ENCODE peak calls at places on chromosomes 11 and 22, in seven cellular contexts. P is K562; R is right cardiac atrium; F is CD8-positive, alpha-beta memory T cell; C is heart right ventricle; A is CD4-positive, alpha-beta memory T cell; U is fibroblast of lung. S is an unnamed sample.

GRCh38 chr11:110908401-110909106 is 196.3 kb upstream of the ARHGAP20 start:
- DNase-seq in P (no peak), R (no peak), F (no peak), C (no peak), A (peak), U (peak), S (no peak)

GRCh38 chr11:65353900-65354264 is 669 bp upstream of the TIGD3 start:
- DNase-seq in P (no peak), R (no peak), F (no peak), C (no peak), A (no peak), U (no peak), S (no peak)

GRCh38 chr22:19064354-19065054 is 57.7 kb downstream of the DGCR2 start:
- DNase-seq in P (no peak), R (no peak), F (no peak), C (no peak), A (no peak), U (no peak), S (peak)

GRCh38 chr11:10454506-10454901 is 560 bp upstream of the AMPD3 start:
- DNase-seq in P (no peak), R (no peak), F (no peak), C (no peak), A (no peak), U (peak), S (no peak)

GRCh38 chr11:130979386-130979972 is 63.2 kb upstream of the SNX19 start:
- DNase-seq in P (peak), R (no peak), F (no peak), C (no peak), A (no peak), U (peak), S (peak)

GRCh38 chr11:121514998-121515671 is 62.4 kb upstream of the SORL1-AS1 start:
- DNase-seq in P (no peak), R (no peak), F (no peak), C (no peak), A (no peak), U (no peak), S (no peak)

GRCh38 chr22:47597041-47597440 is 834.6 kb downstream of the TBC1D22A start:
- DNase-seq in P (no peak), R (no peak), F (no peak), C (no peak), A (no peak), U (no peak), S (no peak)

GRCh38 chr11:64164392-64165312 is 1.3 kb downstream of the MACROD1 start:
- DNase-seq in P (no peak), R (no peak), F (no peak), C (no peak), A (no peak), U (no peak), S (peak)

GRCh38 chr11:59184876-59185275 is 12.9 kb downstream of the DTX4 start:
- DNase-seq in P (no peak), R (no peak), F (no peak), C (no peak), A (no peak), U (no peak), S (no peak)

GRCh38 chr11:108588287-108588686 is 5.3 kb downstream of the EXPH5 start:
- DNase-seq in P (no peak), R (no peak), F (no peak), C (no peak), A (no peak), U (no peak), S (no peak)

GRCh38 chr11:34243620-34244493 is 114.0 kb downstream of the ABTB2 start:
- DNase-seq in P (peak), R (no peak), F (no peak), C (no peak), A (no peak), U (peak), S (peak)

GRCh38 chr11:125932301-125932700 is 13.5 kb upstream of the VSIG10L2 start:
- DNase-seq in P (no peak), R (no peak), F (no peak), C (no peak), A (no peak), U (no peak), S (no peak)

GRCh38 chr11:122178795-122179194 is 62.8 kb upstream of the BLID start:
- DNase-seq in P (no peak), R (no peak), F (no peak), C (no peak), A (no peak), U (no peak), S (no peak)

GRCh38 chr11:87859583-87859982 is 315.7 kb downstream of the RAB38 start:
- DNase-seq in P (no peak), R (no peak), F (no peak), C (no peak), A (no peak), U (no peak), S (no peak)

GRCh38 chr11:133504906-133505305 is 27.4 kb downstream of the OPCML start:
- DNase-seq in P (no peak), R (no peak), F (no peak), C (no peak), A (no peak), U (no peak), S (no peak)

GRCh38 chr22:46845281-46846153 is 83.1 kb downstream of the TBC1D22A start:
- DNase-seq in P (no peak), R (no peak), F (no peak), C (no peak), A (no peak), U (peak), S (peak)

GRCh38 chr22:39360674-39361413 is 11.1 kb downstream of the SYNGR1 start:
- DNase-seq in P (no peak), R (no peak), F (no peak), C (no peak), A (no peak), U (no peak), S (peak)

GRCh38 chr11:47981667-47982404 is 1.5 kb downstream of the PTPRJ start:
- DNase-seq in P (no peak), R (peak), F (no peak), C (no peak), A (no peak), U (no peak), S (peak)

GRCh38 chr11:12075822-12076821 is 34.3 kb upstream of the MICAL2 start:
- DNase-seq in P (no peak), R (no peak), F (no peak), C (no peak), A (no peak), U (peak), S (peak)

GRCh38 chr11:69876013-69876412 is 56.8 kb upstream of the FGF3 start:
- DNase-seq in P (no peak), R (no peak), F (no peak), C (no peak), A (no peak), U (no peak), S (no peak)

GRCh38 chr11:14342906-14343305 is 16.1 kb downstream of the RRAS2 start:
- DNase-seq in P (no peak), R (no peak), F (no peak), C (no peak), A (no peak), U (peak), S (no peak)

GRCh38 chr22:35380537-35381423 is at the start of gene HMOX1:
- DNase-seq in P (no peak), R (peak), F (peak), C (peak), A (no peak), U (peak), S (peak)

GRCh38 chr11:60625262-60625661 is 74.2 kb upstream of the MS4A8 start:
- DNase-seq in P (no peak), R (no peak), F (no peak), C (no peak), A (no peak), U (peak), S (no peak)

GRCh38 chr11:32039149-32039548 is 51.7 kb upstream of the RCN1 start:
- DNase-seq in P (no peak), R (no peak), F (no peak), C (no peak), A (no peak), U (no peak), S (no peak)

GRCh38 chr11:123308077-123308476 is 113.0 kb upstream of the CLMP start:
- DNase-seq in P (no peak), R (no peak), F (no peak), C (peak), A (no peak), U (peak), S (peak)

GRCh38 chr22:32080904-32081303 is 37.8 kb downstream of the SLC5A1 start:
- DNase-seq in P (peak), R (no peak), F (no peak), C (no peak), A (peak), U (peak), S (peak)

GRCh38 chr11:33703234-33703633 is 2.6 kb upstream of the C11orf91 start:
- DNase-seq in P (no peak), R (no peak), F (no peak), C (no peak), A (no peak), U (no peak), S (no peak)

GRCh38 chr11:96073536-96073935 is 149.6 kb upstream of the MTMR2 start:
- DNase-seq in P (no peak), R (no peak), F (no peak), C (no peak), A (no peak), U (no peak), S (no peak)

GRCh38 chr11:126195119-126195518 is 16.3 kb downstream of the RPUSD4 start:
- DNase-seq in P (no peak), R (no peak), F (no peak), C (no peak), A (no peak), U (no peak), S (no peak)

GRCh38 chr11:16881074-16881709 is 133.0 kb downstream of the PLEKHA7 start:
- DNase-seq in P (peak), R (peak), F (no peak), C (peak), A (no peak), U (peak), S (peak)

GRCh38 chr11:35404397-35404775 is 15.0 kb downstream of the SLC1A2 start:
- DNase-seq in P (peak), R (peak), F (no peak), C (no peak), A (no peak), U (peak), S (no peak)

GRCh38 chr11:30585892-30586250 is 282 bp downstream of the MPPED2 start:
- DNase-seq in P (no peak), R (peak), F (no peak), C (peak), A (no peak), U (no peak), S (peak)

GRCh38 chr11:85953491-85954143 is 98.4 kb downstream of the CCDC83 start:
- DNase-seq in P (peak), R (no peak), F (no peak), C (no peak), A (no peak), U (peak), S (no peak)

GRCh38 chr11:73213196-73214143 is 4.6 kb upstream of the P2RY2 start:
- DNase-seq in P (no peak), R (no peak), F (no peak), C (no peak), A (no peak), U (no peak), S (peak)

GRCh38 chr11:70067591-70068341 is 10.4 kb upstream of the ANO1 start:
- DNase-seq in P (no peak), R (no peak), F (no peak), C (no peak), A (no peak), U (no peak), S (peak)

DNA sequence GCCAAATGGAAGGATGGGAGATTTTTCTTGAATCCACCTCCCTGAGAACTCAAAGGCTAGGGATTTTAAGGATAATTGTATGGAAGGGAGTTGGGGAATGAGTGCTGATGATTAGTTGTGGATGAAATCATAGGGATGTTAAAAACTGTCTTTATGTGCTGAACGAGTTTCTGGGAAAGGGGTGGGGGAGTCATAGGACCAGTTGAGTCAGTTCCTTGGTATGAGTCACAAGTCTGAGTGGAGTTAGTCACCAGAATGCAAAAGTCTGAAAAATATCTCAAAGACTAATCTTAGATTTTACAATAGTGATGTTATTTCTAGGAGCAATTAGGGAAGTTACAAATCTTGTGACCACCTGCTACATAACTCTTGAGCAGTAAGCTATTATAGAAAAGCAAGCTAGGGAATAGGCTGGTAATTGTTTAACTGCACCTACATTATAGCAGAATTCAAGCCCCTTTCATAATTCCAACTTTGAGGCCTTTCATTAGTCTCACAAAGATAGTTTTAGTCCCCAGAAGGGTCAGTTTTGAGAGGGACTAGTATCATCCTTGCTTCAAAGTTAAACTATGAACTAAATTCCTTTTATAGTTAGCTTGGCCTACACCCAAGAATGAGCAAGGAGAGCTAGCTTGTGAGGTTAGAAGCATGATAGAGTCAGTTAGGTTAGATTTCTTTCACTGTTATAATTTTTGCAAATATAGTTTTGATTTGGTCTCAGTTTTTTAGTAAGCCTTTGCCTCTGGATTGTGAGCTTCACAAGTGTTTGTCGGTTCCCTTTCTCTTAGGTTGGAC is 668.0 kb downstream of the ETS1 start:
- DNase-seq in P (no peak), R (no peak), F (no peak), C (no peak), A (no peak), U (peak), S (no peak)
- H3K27ac ChIP-seq in P (no peak), R (no peak), F (no peak), C (no peak), A (no peak), U (peak), S (peak)

GRCh38 chr11:61888590-61888989 is 2.8 kb downstream of the FADS3 start:
- DNase-seq in P (no peak), R (no peak), F (no peak), C (no peak), A (no peak), U (no peak), S (no peak)

GRCh38 chr11:61890536-61891330 is 612 bp downstream of the FADS3 start:
- DNase-seq in P (peak), R (peak), F (no peak), C (peak), A (peak), U (peak), S (peak)

GRCh38 chr11:61888043-61888442 is 3.3 kb downstream of the FADS3 start:
- DNase-seq in P (no peak), R (peak), F (no peak), C (peak), A (no peak), U (peak), S (peak)

GRCh38 chr11:61891331-61892084 is at the start of gene FADS3:
- DNase-seq in P (peak), R (peak), F (peak), C (peak), A (peak), U (peak), S (peak)

GRCh38 chr11:61889831-61890230 is 1.5 kb downstream of the FADS3 start:
- DNase-seq in P (no peak), R (no peak), F (no peak), C (no peak), A (no peak), U (no peak), S (no peak)
- H3K4me3 ChIP-seq in P (peak), R (peak), F (no peak), C (peak), A (no peak), U (peak), S (peak)

GRCh38 chr22:41009222-41009948 is 58.2 kb downstream of the RBX1 start:
- DNase-seq in P (no peak), R (no peak), F (no peak), C (no peak), A (no peak), U (peak), S (peak)
- H3K27ac ChIP-seq in P (no peak), R (no peak), F (no peak), C (no peak), A (no peak), U (no peak), S (no peak)

DNA sequence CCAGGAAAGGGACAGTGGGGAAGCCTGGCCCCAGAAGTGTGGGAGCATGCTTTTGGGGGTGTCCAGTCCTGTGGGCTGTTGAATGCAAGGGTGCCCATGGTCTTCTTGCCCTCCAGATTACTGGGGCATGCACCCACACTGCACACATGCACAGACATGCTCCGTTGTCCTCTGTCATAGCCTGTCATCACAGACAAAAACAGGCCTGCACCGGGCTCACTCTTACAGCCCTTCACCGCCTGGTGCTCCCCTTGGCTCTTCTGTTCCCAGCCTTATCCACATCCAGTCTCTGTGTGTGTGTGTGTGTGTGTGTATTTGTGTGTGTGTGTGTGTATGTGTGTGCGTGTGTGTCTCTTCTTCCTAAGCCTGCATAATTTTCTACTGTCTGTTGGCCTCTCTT is 23.3 kb upstream of the NECTIN1 start:
- DNase-seq in P (no peak), R (no peak), F (no peak), C (no peak), A (no peak), U (no peak), S (peak)
- H3K4me3 ChIP-seq in P (no peak), R (no peak), F (no peak), C (no peak), A (no peak), U (no peak), S (no peak)

GRCh38 chr22:36739185-36739584 is 35.6 kb upstream of the CACNG2 start:
- DNase-seq in P (no peak), R (no peak), F (no peak), C (no peak), A (no peak), U (no peak), S (no peak)
- H3K27ac ChIP-seq in P (no peak), R (no peak), F (no peak), C (no peak), A (no peak), U (no peak), S (no peak)